ENCODE peak calls at places on chromosomes 1 and 21, in four cellular contexts. One of them, this sample, is unnamed.

GRCh38 chr1:216721878-216722277 is 1.4 kb downstream of the ESRRG start:
- DNase-seq in A549: no peak
- DNase-seq in SK-N-SH: no peak
- DNase-seq in K562: no peak
- DNase-seq in this sample: no peak

GRCh38 chr21:16116798-16117197 is 387.0 kb downstream of the USP25 start:
- DNase-seq in A549: no peak
- DNase-seq in SK-N-SH: no peak
- DNase-seq in K562: no peak
- DNase-seq in this sample: peak; percentile 77

GRCh38 chr1:48873944-48874343 is 97.3 kb upstream of the BEND5 start:
- DNase-seq in A549: no peak
- DNase-seq in SK-N-SH: no peak
- DNase-seq in K562: no peak
- DNase-seq in this sample: no peak

GRCh38 chr1:171248309-171248708 is at the start of gene FMO1:
- DNase-seq in A549: no peak
- DNase-seq in SK-N-SH: no peak
- DNase-seq in K562: no peak
- DNase-seq in this sample: no peak

GRCh38 chr1:110337704-110338199 is 1.4 kb upstream of the RBM15 start:
- DNase-seq in A549: peak; percentile 21
- DNase-seq in SK-N-SH: peak; percentile 34
- DNase-seq in K562: peak; percentile 45
- DNase-seq in this sample: no peak

GRCh38 chr1:236677641-236678235 is 8.6 kb upstream of the ACTN2 start:
- DNase-seq in A549: no peak
- DNase-seq in SK-N-SH: no peak
- DNase-seq in K562: no peak
- DNase-seq in this sample: no peak

GRCh38 chr1:43147625-43148319 is 24.3 kb downstream of the EBNA1BP2 start:
- DNase-seq in A549: no peak
- DNase-seq in SK-N-SH: peak; percentile 91
- DNase-seq in K562: peak; percentile 60
- DNase-seq in this sample: peak; percentile 32

GRCh38 chr1:6350416-6351088 is 43.0 kb downstream of the ACOT7 start:
- DNase-seq in A549: no peak
- DNase-seq in SK-N-SH: peak; percentile 10
- DNase-seq in K562: no peak
- DNase-seq in this sample: no peak

GRCh38 chr1:97097404-97097925 is 375.9 kb downstream of the PTBP2 start:
- DNase-seq in A549: no peak
- DNase-seq in SK-N-SH: no peak
- DNase-seq in K562: no peak
- DNase-seq in this sample: no peak

GRCh38 chr1:47651311-47652089 is 213.7 kb downstream of the FOXD2 start:
- DNase-seq in A549: no peak
- DNase-seq in SK-N-SH: no peak
- DNase-seq in K562: no peak
- DNase-seq in this sample: no peak

GRCh38 chr1:220272047-220272840 is at the start of gene RAB3GAP2:
- DNase-seq in A549: peak; percentile 97
- DNase-seq in SK-N-SH: peak; percentile 97
- DNase-seq in K562: peak; percentile 100
- DNase-seq in this sample: peak; percentile 88

GRCh38 chr1:7960165-7960564 is 1.3 kb upstream of the PARK7 start:
- DNase-seq in A549: no peak
- DNase-seq in SK-N-SH: no peak
- DNase-seq in K562: no peak
- DNase-seq in this sample: no peak

GRCh38 chr1:21077085-21077484 is 99.6 kb downstream of the EIF4G3 start:
- DNase-seq in A549: no peak
- DNase-seq in SK-N-SH: no peak
- DNase-seq in K562: no peak
- DNase-seq in this sample: peak; percentile 55

GRCh38 chr1:25817840-25818501 is 1.8 kb upstream of the MTFR1L start:
- DNase-seq in A549: no peak
- DNase-seq in SK-N-SH: peak; percentile 58
- DNase-seq in K562: peak; percentile 55
- DNase-seq in this sample: no peak

GRCh38 chr1:178607718-178608408 is 95.0 kb downstream of the TEX35 start:
- DNase-seq in A549: no peak
- DNase-seq in SK-N-SH: no peak
- DNase-seq in K562: no peak
- DNase-seq in this sample: no peak
- TF ChIP-seq RCOR1 in A549: no peak
- TF ChIP-seq RCOR1 in SK-N-SH: no peak
- TF ChIP-seq RCOR1 in K562: no peak
- TF ChIP-seq RCOR1 in this sample: no peak

DNA sequence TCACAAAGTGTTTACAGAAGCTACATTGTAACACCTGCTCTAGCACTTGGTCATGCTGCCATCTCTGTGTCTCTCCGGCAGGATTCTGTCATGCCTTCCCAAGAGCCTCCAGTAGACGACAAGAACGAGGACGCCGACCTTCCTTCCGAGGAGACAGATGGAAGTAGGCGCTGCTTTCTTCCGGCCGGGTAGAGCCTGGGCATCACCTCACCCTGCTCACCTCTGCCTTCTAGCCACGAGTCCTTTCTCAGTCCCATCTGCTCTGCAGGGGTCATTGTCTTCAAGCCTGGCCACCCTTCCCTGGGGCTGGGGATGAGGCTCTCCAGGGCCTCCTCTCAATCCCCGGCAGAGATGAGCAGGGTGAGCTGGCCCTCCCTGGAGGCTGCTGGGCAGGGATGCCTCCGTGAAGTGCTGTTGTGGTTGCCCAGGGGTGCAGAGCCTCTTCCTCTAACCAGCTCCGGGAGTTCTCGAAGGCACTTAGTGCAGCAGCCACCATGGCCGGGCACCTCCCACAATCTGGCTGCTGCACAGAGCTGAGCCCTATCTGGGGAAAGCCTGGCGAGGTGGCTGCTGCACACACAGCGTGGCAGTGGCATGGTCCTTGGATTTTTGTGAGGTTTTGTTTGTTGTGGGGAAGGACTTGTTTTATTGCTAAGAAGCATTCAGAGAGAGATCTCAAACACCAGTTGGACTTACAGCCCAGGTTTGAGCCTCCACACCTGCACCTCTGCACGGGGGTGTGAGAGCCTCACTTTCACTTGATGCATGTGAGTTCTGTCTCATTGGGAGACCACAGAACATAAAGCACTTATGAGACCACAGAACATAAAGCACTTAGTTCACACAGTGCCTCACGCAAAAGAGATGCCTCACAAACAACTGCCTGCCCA is 48.4 kb downstream of the FAAP20 start:
- DNase-seq in A549: no peak
- DNase-seq in SK-N-SH: no peak
- DNase-seq in K562: no peak
- DNase-seq in this sample: no peak
- TF ChIP-seq RCOR1 in A549: no peak
- TF ChIP-seq RCOR1 in SK-N-SH: no peak
- TF ChIP-seq RCOR1 in K562: no peak
- TF ChIP-seq RCOR1 in this sample: no peak

GRCh38 chr1:101193733-101194169 is 43.1 kb upstream of the S1PR1 start:
- DNase-seq in A549: no peak
- DNase-seq in SK-N-SH: no peak
- DNase-seq in K562: no peak
- DNase-seq in this sample: no peak
- TF ChIP-seq RCOR1 in A549: no peak
- TF ChIP-seq RCOR1 in SK-N-SH: no peak
- TF ChIP-seq RCOR1 in K562: no peak
- TF ChIP-seq RCOR1 in this sample: no peak

DNA sequence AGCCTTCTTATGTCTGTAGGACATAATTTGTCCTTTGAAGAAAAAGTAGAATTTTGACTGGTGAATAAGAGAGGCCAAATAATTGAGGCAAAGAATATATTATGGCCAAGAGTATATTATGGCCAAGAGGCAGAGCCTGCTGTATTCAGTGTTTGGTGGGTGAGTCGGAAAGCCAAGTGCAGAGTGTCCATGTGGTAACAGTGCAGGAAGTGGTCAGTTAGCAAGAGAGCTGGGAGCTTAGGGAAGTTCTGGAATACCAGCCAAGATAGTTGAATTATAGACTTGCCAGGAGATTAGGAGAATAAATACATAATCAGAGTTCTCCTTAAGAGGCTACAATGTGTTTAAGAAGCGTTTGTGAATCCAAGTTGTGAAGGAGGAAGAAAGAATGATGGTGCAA is 131.5 kb upstream of the LMO4 start:
- DNase-seq in A549: no peak
- DNase-seq in SK-N-SH: no peak
- DNase-seq in K562: no peak
- DNase-seq in this sample: peak; percentile 52
- TF ChIP-seq RCOR1 in A549: no peak
- TF ChIP-seq RCOR1 in SK-N-SH: no peak
- TF ChIP-seq RCOR1 in K562: no peak
- TF ChIP-seq RCOR1 in this sample: no peak

GRCh38 chr1:33997127-33998047 is 133.5 kb downstream of the HMGB4 start:
- DNase-seq in A549: no peak
- DNase-seq in SK-N-SH: no peak
- DNase-seq in K562: no peak
- DNase-seq in this sample: no peak
- TF ChIP-seq RCOR1 in A549: no peak
- TF ChIP-seq RCOR1 in SK-N-SH: no peak
- TF ChIP-seq RCOR1 in K562: no peak
- TF ChIP-seq RCOR1 in this sample: no peak

DNA sequence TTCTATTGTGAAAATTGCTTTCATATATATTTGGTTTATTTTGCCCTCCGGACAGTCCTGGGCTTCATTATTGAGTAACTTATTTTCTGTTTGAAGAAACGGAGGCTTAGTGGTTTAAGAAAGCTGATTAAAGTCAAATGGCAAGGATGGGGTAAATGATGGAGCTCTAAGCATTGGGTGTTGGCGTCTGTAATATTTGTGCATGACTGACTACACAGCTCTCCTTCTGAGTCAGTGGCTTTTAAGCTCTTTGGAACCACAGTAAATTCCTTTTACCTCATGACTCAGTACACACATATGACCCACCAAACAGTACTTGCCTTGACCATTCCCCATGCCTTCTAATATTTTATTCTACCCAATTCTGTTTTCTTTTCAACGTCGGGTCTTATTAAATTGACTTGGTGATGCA is 21.0 kb downstream of the B3GALT5 start:
- DNase-seq in A549: peak; percentile 72
- DNase-seq in SK-N-SH: no peak
- DNase-seq in K562: no peak
- DNase-seq in this sample: peak; percentile 92
- TF ChIP-seq RCOR1 in A549: no peak
- TF ChIP-seq RCOR1 in SK-N-SH: no peak
- TF ChIP-seq RCOR1 in K562: no peak
- TF ChIP-seq RCOR1 in this sample: no peak

GRCh38 chr21:27110956-27111355 is 144.1 kb upstream of the ADAMTS5 start:
- DNase-seq in A549: no peak
- DNase-seq in SK-N-SH: no peak
- DNase-seq in K562: no peak
- DNase-seq in this sample: no peak
- TF ChIP-seq RCOR1 in A549: no peak
- TF ChIP-seq RCOR1 in SK-N-SH: no peak
- TF ChIP-seq RCOR1 in K562: no peak
- TF ChIP-seq RCOR1 in this sample: no peak

DNA sequence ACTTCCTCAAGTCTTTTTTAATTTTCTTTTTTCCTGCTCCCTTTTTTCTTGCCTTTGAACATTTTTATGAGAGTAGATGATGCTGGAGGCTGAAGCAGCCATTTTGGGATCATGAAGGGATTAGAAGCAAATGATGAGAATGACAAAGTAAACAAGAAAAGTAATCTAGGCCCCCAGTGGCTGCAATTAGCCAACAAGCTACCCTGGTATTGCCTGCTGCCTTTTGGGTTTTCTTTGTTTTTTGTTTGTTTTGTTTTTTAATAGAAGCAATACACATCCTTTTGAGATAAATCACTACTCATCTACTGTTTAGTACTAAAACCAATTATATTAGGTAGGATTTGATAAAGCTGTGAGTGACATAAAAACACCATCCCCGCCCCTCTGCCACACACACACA is 280.7 kb upstream of the ADGRL2 start:
- DNase-seq in A549: no peak
- DNase-seq in SK-N-SH: no peak
- DNase-seq in K562: no peak
- DNase-seq in this sample: no peak
- TF ChIP-seq RCOR1 in A549: no peak
- TF ChIP-seq RCOR1 in SK-N-SH: no peak
- TF ChIP-seq RCOR1 in K562: no peak
- TF ChIP-seq RCOR1 in this sample: no peak

GRCh38 chr1:229905031-229905545 is 161.9 kb upstream of the GALNT2 start:
- DNase-seq in A549: no peak
- DNase-seq in SK-N-SH: no peak
- DNase-seq in K562: no peak
- DNase-seq in this sample: no peak
- TF ChIP-seq RCOR1 in A549: no peak
- TF ChIP-seq RCOR1 in SK-N-SH: no peak
- TF ChIP-seq RCOR1 in K562: no peak
- TF ChIP-seq RCOR1 in this sample: no peak